ENCODE peak calls at places on chromosomes 5 and 9, in four cellular contexts. Y is HepG2, V is A549, X is H1. N is an unnamed sample.

GRCh38 chr5:14347522-14347921 is 204.4 kb downstream of the TRIO start:
- DNase-seq in V (no peak), Y (no peak), X (no peak), N (no peak)

GRCh38 chr5:67187318-67187717 is 9.3 kb downstream of the CD180 start:
- DNase-seq in Y (no peak), X (no peak), V (no peak), N (no peak)

GRCh38 chr9:28762167-28762566 is 1188.9 kb upstream of the C9orf72 start:
- DNase-seq in V (no peak), X (no peak), Y (no peak), N (no peak)

GRCh38 chr9:5976668-5977397 is 38.6 kb downstream of the RANBP6 start:
- DNase-seq in X (no peak), V (no peak), Y (no peak), N (no peak)

GRCh38 chr9:129111762-129112151 is 542 bp downstream of the PTPA start:
- DNase-seq in X (no peak), Y (peak; percentile 25), V (peak; percentile 36), N (peak; percentile 65)

GRCh38 chr5:96256795-96257470 is 176.1 kb downstream of the PCSK1 start:
- DNase-seq in Y (no peak), V (peak; percentile 86), X (no peak), N (no peak)

GRCh38 chr9:100598641-100599145 is 20.8 kb downstream of the CAVIN4 start:
- DNase-seq in Y (peak; percentile 69), X (peak; percentile 92), V (peak; percentile 76), N (peak; percentile 66)

GRCh38 chr5:170477906-170478305 is 25.9 kb upstream of the KCNIP1 start:
- DNase-seq in V (no peak), X (no peak), Y (no peak), N (no peak)

GRCh38 chr9:133349965-133350624 is 2.1 kb downstream of the RPL7A start:
- DNase-seq in X (no peak), Y (no peak), V (no peak), N (no peak)

GRCh38 chr9:127020526-127021078 is 101.8 kb downstream of the ANGPTL2 start:
- DNase-seq in Y (no peak), V (no peak), X (no peak), N (no peak)

GRCh38 chr9:88567870-88568269 is 32.9 kb downstream of the NXNL2 start:
- DNase-seq in V (no peak), X (no peak), Y (no peak), N (no peak)

GRCh38 chr5:146068136-146068717 is 37.1 kb downstream of the PLAC8L1 start:
- DNase-seq in V (no peak), Y (no peak), X (no peak), N (no peak)

GRCh38 chr9:82982271-82982880 is 80.6 kb downstream of the RASEF start:
- DNase-seq in Y (no peak), V (no peak), X (no peak), N (no peak)

GRCh38 chr5:148697177-148697820 is 43.0 kb upstream of the HTR4 start:
- DNase-seq in Y (no peak), V (no peak), X (no peak), N (peak; percentile 63)

GRCh38 chr5:50966986-50967385 is 300.5 kb downstream of the PARP8 start:
- DNase-seq in X (no peak), Y (no peak), V (no peak), N (no peak)

GRCh38 chr5:83473344-83474169 is 2.0 kb downstream of the VCAN start:
- DNase-seq in X (peak; percentile 100), V (peak; percentile 95), Y (no peak), N (peak; percentile 64)

GRCh38 chr9:22645893-22646292 is 199.3 kb downstream of the DMRTA1 start:
- DNase-seq in V (no peak), X (no peak), Y (no peak), N (no peak)

GRCh38 chr9:36903541-36904435 is 130.3 kb downstream of the PAX5 start:
- DNase-seq in Y (peak; percentile 12), V (peak; percentile 66), X (no peak), N (peak; percentile 57)

GRCh38 chr5:94793816-94794198 is 175.3 kb downstream of the SLF1 start:
- DNase-seq in V (no peak), Y (no peak), X (no peak), N (no peak)

GRCh38 chr9:129165198-129165597 is 12.9 kb downstream of the IER5L start:
- DNase-seq in V (no peak), Y (no peak), X (no peak), N (no peak)

GRCh38 chr9:1042466-1042865 is 7.7 kb upstream of the DMRT2 start:
- DNase-seq in Y (no peak), X (no peak), V (no peak), N (no peak)

GRCh38 chr5:163377982-163378381 is 59.4 kb upstream of the CCNG1 start:
- DNase-seq in V (no peak), X (no peak), Y (no peak), N (no peak)

GRCh38 chr5:163384669-163385068 is 52.7 kb upstream of the CCNG1 start:
- DNase-seq in X (no peak), Y (no peak), V (no peak), N (no peak)

GRCh38 chr5:163383754-163384153 is 53.6 kb upstream of the CCNG1 start:
- DNase-seq in X (no peak), Y (no peak), V (no peak), N (no peak)

GRCh38 chr5:163381832-163382231 is 55.6 kb upstream of the CCNG1 start:
- DNase-seq in X (no peak), Y (no peak), V (no peak), N (no peak)

GRCh38 chr5:163379298-163380155 is 57.9 kb upstream of the CCNG1 start:
- DNase-seq in V (peak; percentile 79), X (no peak), Y (peak; percentile 44), N (peak; percentile 37)
- TF ChIP-seq MAFK in V (peak; percentile 64), X (peak; percentile 43), Y (no peak), N (peak; percentile 80)

GRCh38 chr5:82274343-82275266 is 3.5 kb downstream of the RPS23 start:
- DNase-seq in Y (no peak), X (no peak), V (peak; percentile 16), N (peak; percentile 35)

GRCh38 chr5:82277613-82277986 is 554 bp downstream of the RPS23 start:
- DNase-seq in X (no peak), V (no peak), Y (no peak), N (no peak)

GRCh38 chr5:82276800-82277612 is 1.1 kb downstream of the RPS23 start:
- DNase-seq in V (no peak), Y (no peak), X (no peak), N (no peak)

GRCh38 chr5:82275267-82275664 is 2.9 kb downstream of the RPS23 start:
- DNase-seq in X (no peak), V (no peak), Y (no peak), N (no peak)

DNA sequence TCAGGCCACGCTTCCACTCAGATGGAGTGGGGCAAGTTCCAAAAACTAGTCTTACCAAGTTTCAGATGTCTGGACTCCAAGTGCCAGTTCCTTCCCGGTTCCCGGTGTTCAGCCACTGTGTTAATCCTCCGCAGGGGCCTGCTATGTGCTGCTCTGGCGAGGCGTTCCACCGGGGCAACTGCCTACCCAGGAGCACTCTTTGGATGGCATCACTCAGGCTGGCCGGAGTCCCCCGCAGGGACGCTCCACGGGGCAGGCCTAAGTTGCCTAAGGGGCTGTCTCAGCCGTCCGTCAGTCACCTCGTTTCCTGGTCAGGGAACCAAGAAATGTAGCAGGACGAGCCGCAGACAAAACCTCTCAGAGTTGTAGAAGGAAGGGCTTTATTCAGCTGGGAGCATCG is 5.2 kb downstream of the RPS23 start:
- DNase-seq in X (no peak), Y (no peak), V (no peak), N (no peak)
- TF ChIP-seq MAX in X (no peak), Y (no peak), V (no peak), N (no peak)

DNA sequence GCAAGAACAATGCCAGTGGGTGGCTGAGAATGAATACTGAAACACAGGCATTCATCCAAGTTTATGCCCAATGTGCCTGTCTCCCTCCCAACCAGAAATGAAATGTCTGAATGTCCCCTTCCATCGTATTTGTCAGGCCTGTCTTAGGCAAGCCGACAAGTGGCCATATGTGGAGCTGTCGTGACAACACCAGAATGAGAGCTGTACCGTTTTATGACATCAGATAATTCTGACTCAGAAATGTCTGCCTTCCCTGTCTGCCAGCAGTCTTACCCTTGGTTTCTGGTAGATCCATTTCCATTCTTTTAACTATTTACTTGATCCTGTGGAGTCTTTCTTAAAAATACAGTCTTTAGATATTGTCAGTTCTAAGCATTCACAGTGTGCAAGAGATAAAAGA is 211.8 kb downstream of the NR3C1 start:
- DNase-seq in V (no peak), X (no peak), Y (no peak), N (no peak)
- TF ChIP-seq MAFK in V (no peak), X (no peak), Y (no peak), N (no peak)

DNA sequence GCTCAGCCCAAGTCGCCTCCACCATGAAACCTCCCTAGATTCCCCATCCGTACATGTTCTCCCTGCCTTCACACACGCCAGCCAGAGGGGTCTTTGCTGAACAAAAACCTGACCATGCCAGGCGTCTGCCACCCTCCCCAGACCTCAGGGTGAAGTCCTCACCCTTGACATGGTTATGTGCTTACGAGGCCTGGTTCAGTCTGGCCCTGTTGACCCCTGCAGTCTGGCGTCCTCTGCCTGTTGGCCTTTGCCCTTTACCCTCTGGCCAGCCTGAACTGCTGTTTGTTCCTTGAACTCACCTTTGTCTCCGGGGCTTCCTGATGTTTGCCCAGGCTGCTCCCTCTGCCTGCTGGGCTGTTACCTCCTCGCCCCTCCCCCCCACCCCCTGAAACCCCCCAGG is 29.8 kb downstream of the NCS1 start:
- DNase-seq in Y (peak; percentile 21), V (no peak), X (no peak), N (no peak)
- TF ChIP-seq MAX in Y (no peak), V (no peak), X (no peak), N (no peak)

DNA sequence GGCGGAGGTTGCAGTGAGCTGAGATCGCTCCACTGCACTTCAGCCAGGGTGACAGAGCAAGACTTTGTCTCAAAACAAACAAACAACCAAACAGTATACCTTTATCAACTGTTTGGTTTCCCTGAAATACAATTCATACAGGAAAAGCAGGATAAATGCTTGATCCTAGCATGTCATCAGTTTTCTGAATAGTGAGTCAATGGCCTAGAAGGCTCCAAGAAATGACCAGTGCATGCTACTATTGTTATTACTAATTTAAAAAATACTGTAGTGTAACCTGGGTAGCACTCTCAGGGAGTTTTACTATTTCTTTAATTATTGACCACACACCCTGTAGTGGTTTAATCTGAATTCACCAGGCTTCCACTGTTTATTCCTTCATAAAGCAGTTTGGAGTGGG is 101.0 kb upstream of the PTPN3 start:
- DNase-seq in Y (no peak), X (no peak), V (no peak), N (no peak)
- TF ChIP-seq MAFK in Y (no peak), X (no peak), V (no peak), N (no peak)

DNA sequence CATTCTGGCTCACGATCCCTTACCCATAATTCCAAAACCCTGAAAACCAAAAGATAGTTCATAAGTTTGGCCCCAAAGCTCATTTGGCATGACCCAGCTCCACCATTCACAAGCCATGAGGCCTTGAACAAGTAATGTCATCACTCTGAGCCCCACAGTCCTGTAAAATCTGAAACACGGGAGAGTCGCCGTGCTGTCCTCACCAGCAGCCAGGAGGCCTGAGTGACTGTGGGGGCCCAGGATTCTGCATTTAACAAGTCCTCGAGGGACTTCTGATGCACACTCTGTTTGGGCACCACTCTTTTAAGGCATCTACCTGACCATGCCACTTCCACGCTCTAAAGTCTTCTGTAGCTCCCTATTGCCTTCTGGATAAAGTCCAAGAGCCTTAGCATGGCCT is 40.8 kb downstream of the DUSP1 start:
- DNase-seq in X (no peak), V (no peak), Y (no peak), N (no peak)
- TF ChIP-seq MAX in X (no peak), V (no peak), Y (no peak), N (no peak)